ENCODE peak calls at places on chromosomes 5 and 9, in four cellular contexts. N is neuronal stem cell, U is PC-3, H is mammary epithelial cell. D is an unnamed sample.

GRCh38 chr9:16265671-16266070 is 604.8 kb downstream of the BNC2 start:
- DNase-seq in U (no peak), H (peak; percentile 23), N (no peak), D (no peak)

GRCh38 chr5:159712672-159713071 is 203.6 kb upstream of the ADRA1B start:
- DNase-seq in H (no peak), U (no peak), N (no peak), D (no peak)

GRCh38 chr9:1880038-1880565 is 135.0 kb upstream of the SMARCA2 start:
- DNase-seq in U (no peak), H (no peak), N (no peak), D (no peak)

GRCh38 chr9:109315889-109316640 is 4.8 kb downstream of the EPB41L4B start:
- DNase-seq in N (no peak), U (peak; percentile 96), H (peak; percentile 98), D (peak; percentile 96)

GRCh38 chr9:76610009-76610352 is 151.0 kb downstream of the GCNT1 start:
- DNase-seq in U (no peak), N (no peak), H (no peak), D (peak; percentile 47)

GRCh38 chr9:83304686-83305085 is 233.5 kb downstream of the FRMD3 start:
- DNase-seq in H (no peak), U (no peak), N (no peak), D (peak; percentile 78)

GRCh38 chr5:36696059-36696673 is 89.8 kb downstream of the SLC1A3 start:
- DNase-seq in H (peak; percentile 61), N (no peak), U (peak; percentile 86), D (peak; percentile 60)

GRCh38 chr5:74386571-74387334 is 253.8 kb downstream of the ENC1 start:
- DNase-seq in H (peak; percentile 93), U (peak; percentile 87), N (no peak), D (no peak)

GRCh38 chr5:2727620-2728019 is 23.9 kb downstream of the IRX2 start:
- DNase-seq in U (no peak), N (no peak), H (no peak), D (no peak)

GRCh38 chr5:34655354-34655991 is 655 bp upstream of the RAI14 start:
- DNase-seq in N (peak; percentile 42), H (peak; percentile 77), U (peak; percentile 48), D (peak; percentile 65)

GRCh38 chr5:758698-759053 is 25.9 kb downstream of the ZDHHC11B start:
- DNase-seq in H (no peak), U (no peak), N (no peak), D (no peak)

GRCh38 chr5:8576178-8576577 is 707.2 kb downstream of the MTRR start:
- DNase-seq in H (no peak), N (no peak), U (no peak), D (no peak)

DNA sequence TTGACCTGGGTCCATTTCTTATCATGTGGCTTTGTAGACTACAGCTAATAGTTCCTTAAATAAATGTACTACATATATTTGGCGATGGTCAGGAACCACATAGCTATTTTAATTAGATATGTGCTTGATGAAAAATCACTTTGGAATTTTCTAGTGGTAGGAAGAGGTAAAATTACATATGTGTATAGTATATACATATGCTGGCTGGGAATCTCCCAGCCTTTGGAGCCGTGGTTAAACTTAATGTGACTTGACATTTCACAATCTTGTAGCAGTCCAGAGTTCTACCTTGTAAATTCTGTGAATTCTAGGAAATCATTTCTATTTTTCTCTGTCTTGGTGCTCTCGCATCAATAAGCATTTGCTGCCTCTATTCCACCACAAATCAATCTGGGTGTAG is 565.0 kb downstream of the DMRTA1 start:
- DNase-seq in N (no peak), H (peak; percentile 24), U (peak; percentile 52), D (no peak)
- H3K9me3 ChIP-seq in N (no peaks in the 10 kb centered on the region), H (no peaks in the 10 kb centered on the region), U (no peaks in the 10 kb centered on the region), D (no peaks in the 10 kb centered on the region)

GRCh38 chr9:114574438-114574837 is 13.1 kb upstream of the ATP6V1G1 start:
- DNase-seq in N (no peak), U (no peak), H (no peak), D (no peak)
- H3K9me3 ChIP-seq in N (no peaks in the 10 kb centered on the region), U (no peaks in the 10 kb centered on the region), H (no peaks in the 10 kb centered on the region), D (no peaks in the 10 kb centered on the region)

GRCh38 chr5:82044015-82044414 is 72.2 kb downstream of the ATG10 start:
- DNase-seq in N (no peak), U (no peak), H (no peak), D (no peak)
- H3K9me3 ChIP-seq in N (peaks cover 9% of the 10 kb centered on the region), U (no peaks in the 10 kb centered on the region), H (peaks cover 3% of the 10 kb centered on the region), D (no peaks in the 10 kb centered on the region)

GRCh38 chr9:135761845-135762168 is 59.8 kb downstream of the KCNT1 start:
- DNase-seq in N (no peak), H (no peak), U (no peak), D (no peak)
- H3K9me3 ChIP-seq in N (peaks cover 7% of the 10 kb centered on the region), H (peaks cover 21% of the 10 kb centered on the region), U (no peaks in the 10 kb centered on the region), D (peaks cover 5% of the 10 kb centered on the region)

DNA sequence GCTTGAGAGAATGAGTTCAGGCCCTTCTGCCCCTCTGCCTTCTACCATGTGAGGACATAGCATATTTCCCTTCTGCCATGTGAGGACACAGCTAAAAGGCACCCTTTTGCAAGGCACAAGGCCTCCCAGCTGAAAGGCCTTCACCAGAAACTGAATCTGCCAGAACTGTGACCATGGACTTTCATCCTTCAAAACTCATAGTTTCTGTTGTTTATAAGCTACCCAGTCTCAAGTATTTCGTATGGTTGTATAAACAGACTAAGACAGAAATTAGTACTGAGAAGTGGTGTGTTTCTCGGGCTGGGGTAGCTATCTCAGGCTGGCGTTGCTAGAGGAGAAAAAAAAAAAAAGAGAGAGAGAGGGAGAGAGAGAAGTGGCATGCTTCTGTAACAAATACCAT is 368.6 kb downstream of the DMRTA1 start:
- DNase-seq in H (no peak), N (no peak), U (no peak), D (no peak)
- H3K9me3 ChIP-seq in H (no peaks in the 10 kb centered on the region), N (no peaks in the 10 kb centered on the region), U (no peaks in the 10 kb centered on the region), D (no peaks in the 10 kb centered on the region)

DNA sequence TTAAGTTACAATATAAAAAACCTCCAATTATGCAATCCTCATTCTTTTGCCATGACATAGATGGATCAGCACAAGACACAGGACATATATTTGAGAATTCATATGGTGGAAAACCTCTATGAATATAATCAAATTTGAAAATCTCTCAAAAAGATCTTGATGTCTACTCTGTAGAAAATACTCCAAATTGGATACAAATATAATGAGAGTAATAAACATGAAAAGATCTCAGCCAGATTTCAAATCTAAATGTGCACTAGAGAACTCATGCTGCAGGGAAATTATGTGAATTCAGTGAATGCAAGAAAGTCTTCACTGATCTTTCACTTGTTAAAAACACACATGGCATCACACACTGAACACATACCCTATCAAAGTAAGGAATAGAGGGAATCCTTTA is 13.8 kb downstream of the PCDHB15 start:
- DNase-seq in H (no peak), U (no peak), N (no peak), D (no peak)
- H3K9me3 ChIP-seq in H (peaks cover 38% of the 10 kb centered on the region), U (peaks cover 31% of the 10 kb centered on the region), N (peaks cover 15% of the 10 kb centered on the region), D (peaks cover 72% of the 10 kb centered on the region)

GRCh38 chr5:150905312-150905683 is 518 bp upstream of the ZNF300 start:
- DNase-seq in U (no peak), N (no peak), H (no peak), D (no peak)
- H3K9me3 ChIP-seq in U (peaks cover 72% of the 10 kb centered on the region), N (peaks cover 18% of the 10 kb centered on the region), H (peaks cover 25% of the 10 kb centered on the region), D (peaks cover 30% of the 10 kb centered on the region)

D was measured in MG63.